ENCODE peak calls at places on chromosomes 13 and 19, in ten cellular contexts. One of them, this sample, is unnamed.

GRCh38 chr19:27887946-27888345 is 1325.0 kb downstream of the UQCRFS1 start:
- DNase-seq in Peyer's patch: no peak
- DNase-seq in naive thymus-derived CD4-positive, alpha-beta T cell: no peak
- DNase-seq in uterus: no peak
- DNase-seq in heart right ventricle: no peak
- DNase-seq in GM23248: no peak
- DNase-seq in IMR-90: no peak
- DNase-seq in ascending aorta: no peak
- DNase-seq in brain microvascular endothelial cell: no peak
- DNase-seq in pancreas: no peak
- DNase-seq in this sample: no peak

GRCh38 chr13:101416181-101417042 is at the start of gene NALCN:
- DNase-seq in Peyer's patch: no peak
- DNase-seq in naive thymus-derived CD4-positive, alpha-beta T cell: no peak
- DNase-seq in uterus: no peak
- DNase-seq in heart right ventricle: no peak
- DNase-seq in GM23248: peak; percentile 69
- DNase-seq in IMR-90: no peak
- DNase-seq in ascending aorta: peak; percentile 74
- DNase-seq in brain microvascular endothelial cell: no peak
- DNase-seq in pancreas: peak; percentile 26
- DNase-seq in this sample: no peak

GRCh38 chr19:47434088-47434487 is 14.8 kb upstream of the MEIS3 start:
- DNase-seq in Peyer's patch: no peak
- DNase-seq in naive thymus-derived CD4-positive, alpha-beta T cell: no peak
- DNase-seq in uterus: no peak
- DNase-seq in heart right ventricle: no peak
- DNase-seq in GM23248: no peak
- DNase-seq in IMR-90: no peak
- DNase-seq in ascending aorta: no peak
- DNase-seq in brain microvascular endothelial cell: no peak
- DNase-seq in pancreas: no peak
- DNase-seq in this sample: no peak

GRCh38 chr13:100547805-100548204 is 40.8 kb downstream of the GGACT start:
- DNase-seq in Peyer's patch: no peak
- DNase-seq in naive thymus-derived CD4-positive, alpha-beta T cell: no peak
- DNase-seq in uterus: no peak
- DNase-seq in heart right ventricle: no peak
- DNase-seq in GM23248: peak; percentile 11
- DNase-seq in IMR-90: no peak
- DNase-seq in ascending aorta: no peak
- DNase-seq in brain microvascular endothelial cell: no peak
- DNase-seq in pancreas: peak; percentile 51
- DNase-seq in this sample: no peak

GRCh38 chr13:22505489-22505888 is 675.3 kb upstream of the SGCG start:
- DNase-seq in Peyer's patch: no peak
- DNase-seq in naive thymus-derived CD4-positive, alpha-beta T cell: no peak
- DNase-seq in uterus: no peak
- DNase-seq in heart right ventricle: no peak
- DNase-seq in GM23248: peak; percentile 1
- DNase-seq in IMR-90: no peak
- DNase-seq in ascending aorta: no peak
- DNase-seq in brain microvascular endothelial cell: no peak
- DNase-seq in pancreas: no peak
- DNase-seq in this sample: no peak

GRCh38 chr13:102707465-102707864 is 12.6 kb upstream of the METTL21C start:
- DNase-seq in Peyer's patch: no peak
- DNase-seq in naive thymus-derived CD4-positive, alpha-beta T cell: no peak
- DNase-seq in uterus: no peak
- DNase-seq in heart right ventricle: no peak
- DNase-seq in GM23248: peak; percentile 85
- DNase-seq in IMR-90: peak; percentile 94
- DNase-seq in ascending aorta: no peak
- DNase-seq in brain microvascular endothelial cell: peak; percentile 83
- DNase-seq in pancreas: no peak
- DNase-seq in this sample: peak; percentile 76

GRCh38 chr19:35041548-35042055 is at the start of gene HPN:
- DNase-seq in Peyer's patch: no peak
- DNase-seq in naive thymus-derived CD4-positive, alpha-beta T cell: no peak
- DNase-seq in uterus: no peak
- DNase-seq in heart right ventricle: no peak
- DNase-seq in GM23248: no peak
- DNase-seq in IMR-90: no peak
- DNase-seq in ascending aorta: no peak
- DNase-seq in brain microvascular endothelial cell: no peak
- DNase-seq in pancreas: peak; percentile 90
- DNase-seq in this sample: no peak

GRCh38 chr19:47511681-47512080 is 3.2 kb downstream of the NAPA start:
- DNase-seq in Peyer's patch: no peak
- DNase-seq in naive thymus-derived CD4-positive, alpha-beta T cell: no peak
- DNase-seq in uterus: peak; percentile 81
- DNase-seq in heart right ventricle: no peak
- DNase-seq in GM23248: peak; percentile 64
- DNase-seq in IMR-90: peak; percentile 61
- DNase-seq in ascending aorta: no peak
- DNase-seq in brain microvascular endothelial cell: no peak
- DNase-seq in pancreas: no peak
- DNase-seq in this sample: no peak

GRCh38 chr19:11598103-11598483 is 810 bp downstream of the ZNF627 start:
- DNase-seq in Peyer's patch: no peak
- DNase-seq in naive thymus-derived CD4-positive, alpha-beta T cell: no peak
- DNase-seq in uterus: no peak
- DNase-seq in heart right ventricle: no peak
- DNase-seq in GM23248: no peak
- DNase-seq in IMR-90: no peak
- DNase-seq in ascending aorta: no peak
- DNase-seq in brain microvascular endothelial cell: peak; percentile 2
- DNase-seq in pancreas: no peak
- DNase-seq in this sample: no peak

GRCh38 chr13:21069561-21070004 is 8.2 kb upstream of the LATS2 start:
- DNase-seq in Peyer's patch: no peak
- DNase-seq in naive thymus-derived CD4-positive, alpha-beta T cell: no peak
- DNase-seq in uterus: peak; percentile 43
- DNase-seq in heart right ventricle: no peak
- DNase-seq in GM23248: peak; percentile 95
- DNase-seq in IMR-90: peak; percentile 99
- DNase-seq in ascending aorta: no peak
- DNase-seq in brain microvascular endothelial cell: peak; percentile 85
- DNase-seq in pancreas: no peak
- DNase-seq in this sample: peak; percentile 69

GRCh38 chr13:109569938-109570711 is 216.3 kb downstream of the IRS2 start:
- DNase-seq in Peyer's patch: no peak
- DNase-seq in naive thymus-derived CD4-positive, alpha-beta T cell: peak; percentile 26
- DNase-seq in uterus: no peak
- DNase-seq in heart right ventricle: no peak
- DNase-seq in GM23248: no peak
- DNase-seq in IMR-90: no peak
- DNase-seq in ascending aorta: no peak
- DNase-seq in brain microvascular endothelial cell: no peak
- DNase-seq in pancreas: no peak
- DNase-seq in this sample: no peak

GRCh38 chr13:105410602-105411001 is 1124.9 kb downstream of the EFNB2 start:
- DNase-seq in Peyer's patch: no peak
- DNase-seq in naive thymus-derived CD4-positive, alpha-beta T cell: peak; percentile 25
- DNase-seq in uterus: no peak
- DNase-seq in heart right ventricle: peak; percentile 49
- DNase-seq in GM23248: peak; percentile 19
- DNase-seq in IMR-90: peak; percentile 12
- DNase-seq in ascending aorta: no peak
- DNase-seq in brain microvascular endothelial cell: no peak
- DNase-seq in pancreas: peak; percentile 45
- DNase-seq in this sample: no peak

GRCh38 chr19:49489601-49490167 is 2.3 kb downstream of the RPL13A start:
- DNase-seq in Peyer's patch: peak; percentile 68
- DNase-seq in naive thymus-derived CD4-positive, alpha-beta T cell: no peak
- DNase-seq in uterus: no peak
- DNase-seq in heart right ventricle: no peak
- DNase-seq in GM23248: peak; percentile 52
- DNase-seq in IMR-90: no peak
- DNase-seq in ascending aorta: no peak
- DNase-seq in brain microvascular endothelial cell: no peak
- DNase-seq in pancreas: no peak
- DNase-seq in this sample: no peak

GRCh38 chr19:7924241-7924640 is 1.7 kb downstream of the CTXN1 start:
- DNase-seq in Peyer's patch: no peak
- DNase-seq in naive thymus-derived CD4-positive, alpha-beta T cell: no peak
- DNase-seq in uterus: no peak
- DNase-seq in heart right ventricle: no peak
- DNase-seq in GM23248: no peak
- DNase-seq in IMR-90: no peak
- DNase-seq in ascending aorta: no peak
- DNase-seq in brain microvascular endothelial cell: no peak
- DNase-seq in pancreas: no peak
- DNase-seq in this sample: no peak

GRCh38 chr13:106941779-106942178 is 373.8 kb upstream of the ARGLU1 start:
- DNase-seq in Peyer's patch: no peak
- DNase-seq in naive thymus-derived CD4-positive, alpha-beta T cell: no peak
- DNase-seq in uterus: no peak
- DNase-seq in heart right ventricle: no peak
- DNase-seq in GM23248: no peak
- DNase-seq in IMR-90: no peak
- DNase-seq in ascending aorta: no peak
- DNase-seq in brain microvascular endothelial cell: no peak
- DNase-seq in pancreas: no peak
- DNase-seq in this sample: no peak

GRCh38 chr19:16127080-16127479 is 15.4 kb downstream of the RAB8A start:
- DNase-seq in Peyer's patch: no peak
- DNase-seq in naive thymus-derived CD4-positive, alpha-beta T cell: no peak
- DNase-seq in uterus: no peak
- DNase-seq in heart right ventricle: no peak
- DNase-seq in GM23248: no peak
- DNase-seq in IMR-90: no peak
- DNase-seq in ascending aorta: no peak
- DNase-seq in brain microvascular endothelial cell: no peak
- DNase-seq in pancreas: no peak
- DNase-seq in this sample: no peak
- H3K36me3 ChIP-seq in Peyer's patch: peaks cover 98% of the 10 kb centered on the region
- H3K36me3 ChIP-seq in naive thymus-derived CD4-positive, alpha-beta T cell: peaks cover 16% of the 10 kb centered on the region
- H3K36me3 ChIP-seq in uterus: no peaks in the 10 kb centered on the region
- H3K36me3 ChIP-seq in heart right ventricle: peaks cover 5% of the 10 kb centered on the region
- H3K36me3 ChIP-seq in GM23248: no peaks in the 10 kb centered on the region
- H3K36me3 ChIP-seq in IMR-90: peaks cover 80% of the 10 kb centered on the region
- H3K36me3 ChIP-seq in ascending aorta: peaks cover 93% of the 10 kb centered on the region
- H3K36me3 ChIP-seq in brain microvascular endothelial cell: peaks cover 57% of the 10 kb centered on the region
- H3K36me3 ChIP-seq in pancreas: peaks cover 25% of the 10 kb centered on the region
- H3K36me3 ChIP-seq in this sample: peaks cover 6% of the 10 kb centered on the region

GRCh38 chr19:3053780-3054179 is 8.5 kb downstream of the TLE5 start:
- DNase-seq in Peyer's patch: no peak
- DNase-seq in naive thymus-derived CD4-positive, alpha-beta T cell: no peak
- DNase-seq in uterus: no peak
- DNase-seq in heart right ventricle: no peak
- DNase-seq in GM23248: no peak
- DNase-seq in IMR-90: no peak
- DNase-seq in ascending aorta: no peak
- DNase-seq in brain microvascular endothelial cell: no peak
- DNase-seq in pancreas: no peak
- DNase-seq in this sample: no peak
- H3K36me3 ChIP-seq in Peyer's patch: peaks cover 57% of the 10 kb centered on the region
- H3K36me3 ChIP-seq in naive thymus-derived CD4-positive, alpha-beta T cell: peaks cover 36% of the 10 kb centered on the region
- H3K36me3 ChIP-seq in uterus: no peaks in the 10 kb centered on the region
- H3K36me3 ChIP-seq in heart right ventricle: peaks cover 9% of the 10 kb centered on the region
- H3K36me3 ChIP-seq in GM23248: peaks cover 9% of the 10 kb centered on the region
- H3K36me3 ChIP-seq in IMR-90: peaks cover 50% of the 10 kb centered on the region
- H3K36me3 ChIP-seq in ascending aorta: peaks cover 49% of the 10 kb centered on the region
- H3K36me3 ChIP-seq in brain microvascular endothelial cell: peaks cover 47% of the 10 kb centered on the region
- H3K36me3 ChIP-seq in pancreas: peaks cover 13% of the 10 kb centered on the region
- H3K36me3 ChIP-seq in this sample: peaks cover 2% of the 10 kb centered on the region

DNA sequence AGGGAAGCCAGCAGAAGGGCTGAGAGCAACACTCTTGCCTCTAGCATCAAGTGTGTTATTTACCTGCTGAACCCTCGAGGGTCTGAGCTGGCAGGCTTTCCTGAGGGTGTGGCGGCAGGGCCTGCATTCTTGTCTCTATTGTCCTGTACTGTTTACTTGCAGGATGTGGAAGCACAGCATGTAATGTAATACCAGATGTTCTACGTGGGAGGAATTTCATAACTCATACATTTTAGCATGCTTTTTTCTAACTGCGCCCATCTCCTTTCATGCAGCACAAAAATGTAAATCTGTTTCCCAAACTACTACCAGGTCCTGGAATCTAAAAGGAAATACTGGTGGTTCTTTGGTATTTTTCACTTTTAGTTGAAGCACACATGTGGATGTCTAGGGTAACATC is 153.1 kb downstream of the RGCC start:
- DNase-seq in Peyer's patch: no peak
- DNase-seq in naive thymus-derived CD4-positive, alpha-beta T cell: no peak
- DNase-seq in uterus: no peak
- DNase-seq in heart right ventricle: peak; percentile 45
- DNase-seq in GM23248: peak; percentile 91
- DNase-seq in IMR-90: peak; percentile 97
- DNase-seq in ascending aorta: no peak
- DNase-seq in brain microvascular endothelial cell: peak; percentile 76
- DNase-seq in pancreas: no peak
- DNase-seq in this sample: no peak
- H3K36me3 ChIP-seq in Peyer's patch: peaks cover 27% of the 10 kb centered on the region
- H3K36me3 ChIP-seq in naive thymus-derived CD4-positive, alpha-beta T cell: peaks cover 6% of the 10 kb centered on the region
- H3K36me3 ChIP-seq in uterus: no peaks in the 10 kb centered on the region
- H3K36me3 ChIP-seq in heart right ventricle: no peaks in the 10 kb centered on the region
- H3K36me3 ChIP-seq in GM23248: no peaks in the 10 kb centered on the region
- H3K36me3 ChIP-seq in IMR-90: peaks cover 2% of the 10 kb centered on the region
- H3K36me3 ChIP-seq in ascending aorta: peaks cover 19% of the 10 kb centered on the region
- H3K36me3 ChIP-seq in brain microvascular endothelial cell: no peaks in the 10 kb centered on the region
- H3K36me3 ChIP-seq in pancreas: no peaks in the 10 kb centered on the region
- H3K36me3 ChIP-seq in this sample: no peaks in the 10 kb centered on the region

GRCh38 chr19:29612801-29613595 is 6.9 kb downstream of the POP4 start:
- DNase-seq in Peyer's patch: no peak
- DNase-seq in naive thymus-derived CD4-positive, alpha-beta T cell: no peak
- DNase-seq in uterus: no peak
- DNase-seq in heart right ventricle: no peak
- DNase-seq in GM23248: no peak
- DNase-seq in IMR-90: no peak
- DNase-seq in ascending aorta: no peak
- DNase-seq in brain microvascular endothelial cell: no peak
- DNase-seq in pancreas: no peak
- DNase-seq in this sample: no peak

GRCh38 chr19:29610213-29610573 is 4.1 kb downstream of the POP4 start:
- DNase-seq in Peyer's patch: no peak
- DNase-seq in naive thymus-derived CD4-positive, alpha-beta T cell: no peak
- DNase-seq in uterus: no peak
- DNase-seq in heart right ventricle: no peak
- DNase-seq in GM23248: no peak
- DNase-seq in IMR-90: no peak
- DNase-seq in ascending aorta: no peak
- DNase-seq in brain microvascular endothelial cell: no peak
- DNase-seq in pancreas: no peak
- DNase-seq in this sample: no peak

GRCh38 chr19:29612121-29612520 is 6.0 kb downstream of the POP4 start:
- DNase-seq in Peyer's patch: no peak
- DNase-seq in naive thymus-derived CD4-positive, alpha-beta T cell: no peak
- DNase-seq in uterus: no peak
- DNase-seq in heart right ventricle: no peak
- DNase-seq in GM23248: no peak
- DNase-seq in IMR-90: no peak
- DNase-seq in ascending aorta: no peak
- DNase-seq in brain microvascular endothelial cell: no peak
- DNase-seq in pancreas: no peak
- DNase-seq in this sample: no peak

GRCh38 chr19:29609636-29610035 is 3.6 kb downstream of the POP4 start:
- DNase-seq in Peyer's patch: no peak
- DNase-seq in naive thymus-derived CD4-positive, alpha-beta T cell: no peak
- DNase-seq in uterus: no peak
- DNase-seq in heart right ventricle: no peak
- DNase-seq in GM23248: no peak
- DNase-seq in IMR-90: no peak
- DNase-seq in ascending aorta: no peak
- DNase-seq in brain microvascular endothelial cell: no peak
- DNase-seq in pancreas: no peak
- DNase-seq in this sample: no peak

GRCh38 chr19:29610574-29611271 is 4.6 kb downstream of the POP4 start:
- DNase-seq in Peyer's patch: peak; percentile 91
- DNase-seq in naive thymus-derived CD4-positive, alpha-beta T cell: peak; percentile 77
- DNase-seq in uterus: peak; percentile 86
- DNase-seq in heart right ventricle: peak; percentile 81
- DNase-seq in GM23248: peak; percentile 90
- DNase-seq in IMR-90: peak; percentile 77
- DNase-seq in ascending aorta: peak; percentile 89
- DNase-seq in brain microvascular endothelial cell: peak; percentile 76
- DNase-seq in pancreas: peak; percentile 66
- DNase-seq in this sample: no peak
- H3K36me3 ChIP-seq in Peyer's patch: peaks cover 65% of the 10 kb centered on the region
- H3K36me3 ChIP-seq in naive thymus-derived CD4-positive, alpha-beta T cell: peaks cover 28% of the 10 kb centered on the region
- H3K36me3 ChIP-seq in uterus: no peaks in the 10 kb centered on the region
- H3K36me3 ChIP-seq in heart right ventricle: no peaks in the 10 kb centered on the region
- H3K36me3 ChIP-seq in GM23248: peaks cover 6% of the 10 kb centered on the region
- H3K36me3 ChIP-seq in IMR-90: peaks cover 44% of the 10 kb centered on the region
- H3K36me3 ChIP-seq in ascending aorta: peaks cover 62% of the 10 kb centered on the region
- H3K36me3 ChIP-seq in brain microvascular endothelial cell: peaks cover 32% of the 10 kb centered on the region
- H3K36me3 ChIP-seq in pancreas: peaks cover 28% of the 10 kb centered on the region
- H3K36me3 ChIP-seq in this sample: no peaks in the 10 kb centered on the region

This sample was measured in kidney epithelial cell.